ENCODE peak calls at places on chromosomes 5 and 9, in five cellular contexts. I is tibial nerve, B is fibroblast of mammary gland, U is MCF 10A, N is mucosa of descending colon. G is an unnamed sample.
A peak's percentile ranks its signal among the peaks of the same experiment; 100 is the strongest.

GRCh38 chr9:132842124-132843005 is 35.7 kb downstream of the AK8 start:
- DNase-seq in I (no peak), B (no peak), U (no peak), N (no peak), G (no peak)

GRCh38 chr9:121440265-121440664 is 59.4 kb downstream of the GGTA1 start:
- DNase-seq in I (no peak), B (peak; percentile 36), U (peak; percentile 17), N (no peak), G (no peak)

GRCh38 chr9:92666236-92666635 is 3.7 kb downstream of the IPPK start:
- DNase-seq in I (no peak), B (no peak), U (no peak), N (no peak), G (no peak)

GRCh38 chr5:22736443-22736842 is 116.7 kb downstream of the CDH12 start:
- DNase-seq in I (no peak), B (no peak), U (no peak), N (no peak), G (no peak)

GRCh38 chr9:119420263-119420662 is 51.0 kb upstream of the BRINP1 start:
- DNase-seq in I (no peak), B (no peak), U (no peak), N (no peak), G (peak; percentile 54)

GRCh38 chr9:105059260-105059659 is 131.3 kb upstream of the ABCA1 start:
- DNase-seq in I (no peak), B (peak; percentile 72), U (peak; percentile 22), N (no peak), G (no peak)

GRCh38 chr5:5419291-5420210 is 2.9 kb upstream of the ICE1 start:
- DNase-seq in I (no peak), B (peak; percentile 96), U (peak; percentile 68), N (no peak), G (no peak)

GRCh38 chr5:167064199-167064811 is 1227.1 kb upstream of the WWC1 start:
- DNase-seq in I (no peak), B (no peak), U (no peak), N (no peak), G (no peak)

GRCh38 chr9:16368425-16369087 is 501.9 kb downstream of the BNC2 start:
- DNase-seq in I (no peak), B (peak; percentile 44), U (peak; percentile 14), N (no peak), G (no peak)

GRCh38 chr5:149280124-149280523 is 8.5 kb downstream of the AFAP1L1 start:
- DNase-seq in I (no peak), B (no peak), U (no peak), N (no peak), G (no peak)

GRCh38 chr9:128057724-128058409 is 9.3 kb downstream of the NAIF1 start:
- DNase-seq in I (no peak), B (no peak), U (no peak), N (no peak), G (no peak)

GRCh38 chr5:179825655-179826182 is 5.0 kb downstream of the SQSTM1 start:
- DNase-seq in I (no peak), B (no peak), U (no peak), N (peak; percentile 78), G (no peak)

GRCh38 chr9:90855208-90856000 is 53.8 kb downstream of the SYK start:
- DNase-seq in I (no peak), B (no peak), U (no peak), N (no peak), G (no peak)

GRCh38 chr9:117783828-117784227 is 79.6 kb downstream of the TLR4 start:
- DNase-seq in I (no peak), B (no peak), U (no peak), N (no peak), G (no peak)

GRCh38 chr5:14165375-14166091 is 22.4 kb downstream of the TRIO start:
- DNase-seq in I (no peak), B (peak; percentile 89), U (peak; percentile 84), N (no peak), G (no peak)

GRCh38 chr5:65364907-65365306 is 116.8 kb downstream of the ADAMTS6 start:
- DNase-seq in I (no peak), B (peak; percentile 43), U (no peak), N (no peak), G (no peak)

GRCh38 chr9:99491408-99492259 is 269.6 kb downstream of the SEC61B start:
- DNase-seq in I (no peak), B (peak; percentile 88), U (no peak), N (no peak), G (no peak)

GRCh38 chr5:110940136-110940535 is 131.4 kb upstream of the TSLP start:
- DNase-seq in I (no peak), B (no peak), U (no peak), N (no peak), G (no peak)

GRCh38 chr5:80216753-80217596 is 38.9 kb downstream of the SERINC5 start:
- DNase-seq in I (no peak), B (no peak), U (no peak), N (no peak), G (no peak)

GRCh38 chr5:160651682-160652645 is 200.0 kb downstream of the ATP10B start:
- DNase-seq in I (no peak), B (no peak), U (no peak), N (no peak), G (no peak)

GRCh38 chr5:159324097-159324760 is 6.1 kb downstream of the IL12B start:
- DNase-seq in I (no peak), B (peak; percentile 91), U (peak; percentile 35), N (no peak), G (no peak)

GRCh38 chr9:38662763-38663593 is 42.6 kb upstream of the ANKRD18A start:
- DNase-seq in I (no peak), B (peak; percentile 16), U (peak; percentile 25), N (no peak), G (peak; percentile 28)

GRCh38 chr5:6541256-6542013 is 91.4 kb downstream of the NSUN2 start:
- DNase-seq in I (no peak), B (no peak), U (no peak), N (no peak), G (no peak)

GRCh38 chr5:168647083-168647482 is 67.9 kb upstream of the PANK3 start:
- DNase-seq in I (no peak), B (peak; percentile 47), U (peak; percentile 99), N (no peak), G (no peak)

GRCh38 chr5:177600458-177601018 is 606 bp downstream of the B4GALT7 start:
- DNase-seq in I (no peak), B (peak; percentile 31), U (no peak), N (no peak), G (no peak)

GRCh38 chr9:98995059-98995665 is 51.5 kb downstream of the COL15A1 start:
- DNase-seq in I (no peak), B (peak; percentile 55), U (peak; percentile 54), N (no peak), G (no peak)

GRCh38 chr5:139700711-139701693 is 52.9 kb downstream of the CXXC5 start:
- DNase-seq in I (no peak), B (no peak), U (no peak), N (no peak), G (no peak)

GRCh38 chr5:139696894-139697658 is 48.9 kb downstream of the CXXC5 start:
- DNase-seq in I (peak; percentile 64), B (peak; percentile 81), U (no peak), N (peak; percentile 78), G (no peak)

GRCh38 chr5:139696167-139696893 is 48.2 kb downstream of the CXXC5 start:
- DNase-seq in I (no peak), B (no peak), U (no peak), N (no peak), G (no peak)

GRCh38 chr5:139698461-139699146 is 50.5 kb downstream of the CXXC5 start:
- DNase-seq in I (peak; percentile 74), B (peak; percentile 70), U (peak; percentile 40), N (peak; percentile 78), G (peak; percentile 81)

DNA sequence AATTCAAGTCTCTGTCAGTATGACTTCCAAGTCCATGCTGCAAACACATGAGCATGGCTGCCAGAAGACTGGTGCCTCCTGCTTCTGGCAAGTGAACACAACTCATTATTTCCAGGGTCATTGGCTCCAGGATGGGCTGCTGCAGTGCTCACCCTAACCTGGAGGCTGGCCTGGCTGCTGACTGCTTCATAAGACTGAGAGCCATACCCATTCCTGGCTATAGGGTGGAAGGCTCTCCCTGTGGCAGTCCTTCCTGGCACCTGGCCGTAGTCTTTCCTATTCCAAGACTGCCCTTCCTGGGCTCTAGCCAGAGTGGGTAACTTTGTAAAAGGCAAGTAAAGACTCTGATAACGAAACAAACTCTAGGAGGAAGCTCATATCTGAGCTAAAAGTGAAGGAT is 51.2 kb downstream of the CXXC5 start:
- DNase-seq in I (no peak), B (no peak), U (no peak), N (peak; percentile 24), G (no peak)
- TF ChIP-seq CTCF in I (no peak), B (no peak), U (no peak), N (no peak), G (no peak)

GRCh38 chr9:93859431-93860215 is 95.5 kb downstream of the BARX1 start:
- DNase-seq in I (no peak), B (no peak), U (no peak), N (no peak), G (no peak)
- TF ChIP-seq CTCF in I (no peak), B (no peak), U (no peak), N (no peak), G (no peak)

GRCh38 chr9:123435471-123435870 is 79.5 kb downstream of the CRB2 start:
- DNase-seq in I (no peak), B (no peak), U (no peak), N (no peak), G (no peak)

GRCh38 chr9:123431581-123431980 is 75.6 kb downstream of the CRB2 start:
- DNase-seq in I (no peak), B (no peak), U (no peak), N (no peak), G (no peak)

GRCh38 chr9:123432331-123433236 is 76.6 kb downstream of the CRB2 start:
- DNase-seq in I (no peak), B (no peak), U (no peak), N (no peak), G (no peak)

GRCh38 chr9:123437201-123437600 is 81.2 kb downstream of the CRB2 start:
- DNase-seq in I (no peak), B (no peak), U (no peak), N (no peak), G (no peak)

GRCh38 chr9:123434619-123435240 is 78.7 kb downstream of the CRB2 start:
- DNase-seq in I (no peak), B (no peak), U (no peak), N (no peak), G (peak; percentile 53)
- TF ChIP-seq CTCF in I (no peak), B (no peak), U (no peak), N (no peak), G (peak; percentile 17)

GRCh38 chr5:29697786-29698414 is 1495.6 kb upstream of the CDH6 start:
- DNase-seq in I (no peak), B (no peak), U (peak; percentile 36), N (no peak), G (no peak)
- TF ChIP-seq CTCF in I (no peak), B (no peak), U (peak; percentile 30), N (no peak), G (peak; percentile 37)

GRCh38 chr9:134189167-134189474 is 24.8 kb upstream of the RNU6ATAC start:
- DNase-seq in I (peak; percentile 9), B (no peak), U (no peak), N (no peak), G (peak; percentile 29)
- TF ChIP-seq CTCF in I (no peak), B (no peak), U (no peak), N (no peak), G (no peak)

GRCh38 chr5:127442085-127442484 is 75.4 kb upstream of the PRRC1 start:
- DNase-seq in I (no peak), B (peak; percentile 37), U (peak; percentile 43), N (no peak), G (no peak)
- TF ChIP-seq CTCF in I (peak; percentile 28), B (peak; percentile 33), U (peak; percentile 55), N (no peak), G (peak; percentile 60)